ENCODE peak calls at places on chromosomes 16 and 17, in five cellular contexts. V is effector memory CD4-positive, alpha-beta T cell; U is lower lobe of right lung; B is AG04450; H is tibial artery. Q is an unnamed sample. For H3K9me3, the result is how much of the 10 kb centered on the place peaks cover.

GRCh38 chr16:53865492-53865863 is 161.5 kb downstream of the FTO start:
- DNase-seq in H (no peak), U (no peak), V (no peak), B (no peak), Q (no peak)

GRCh38 chr17:51258756-51259573 is 884 bp downstream of the MBTD1 start:
- DNase-seq in V (no peak), B (no peak), U (no peak), H (no peak), Q (no peak)

GRCh38 chr17:60381958-60382357 is 10.0 kb downstream of the USP32 start:
- DNase-seq in H (no peak), V (no peak), B (no peak), U (no peak), Q (no peak)

GRCh38 chr16:61820398-61820797 is 215.8 kb downstream of the CDH8 start:
- DNase-seq in B (no peak), V (no peak), U (no peak), H (no peak), Q (no peak)

GRCh38 chr17:27481327-27481726 is 25.1 kb downstream of the KSR1 start:
- DNase-seq in B (no peak), U (no peak), V (peak), H (no peak), Q (peak)

GRCh38 chr17:38743556-38744171 is 4.5 kb downstream of the PCGF2 start:
- DNase-seq in V (no peak), U (no peak), B (no peak), H (no peak), Q (no peak)

GRCh38 chr17:81025756-81026155 is 9.2 kb upstream of the BAIAP2 start:
- DNase-seq in U (peak), B (no peak), H (no peak), V (no peak), Q (no peak)

GRCh38 chr17:77831497-77832179 is 126.9 kb upstream of the TNRC6C start:
- DNase-seq in V (no peak), H (peak), B (peak), U (peak), Q (no peak)

GRCh38 chr17:62090021-62090824 is 25.1 kb upstream of the MED13 start:
- DNase-seq in U (no peak), V (no peak), H (no peak), B (no peak), Q (no peak)

GRCh38 chr16:86355114-86355513 is 155.2 kb upstream of the FOXF1 start:
- DNase-seq in B (no peak), V (no peak), U (no peak), H (no peak), Q (no peak)

GRCh38 chr16:19967561-19967960 is 82.9 kb upstream of the GPRC5B start:
- DNase-seq in H (no peak), B (no peak), V (no peak), U (no peak), Q (no peak)

GRCh38 chr16:4431023-4431422 is 5.4 kb downstream of the DNAJA3 start:
- DNase-seq in V (no peak), B (no peak), H (no peak), U (no peak), Q (no peak)

GRCh38 chr17:81551458-81552243 is 502 bp downstream of the FAAP100 start:
- DNase-seq in V (no peak), U (no peak), H (peak), B (no peak), Q (no peak)

GRCh38 chr17:10276436-10276835 is 78.0 kb upstream of the GAS7 start:
- DNase-seq in B (no peak), U (no peak), V (no peak), H (no peak), Q (no peak)

GRCh38 chr17:58755577-58756245 is at the start of gene PPM1E:
- DNase-seq in V (no peak), B (no peak), U (peak), H (no peak), Q (no peak)

GRCh38 chr16:78421244-78421661 is 321.8 kb downstream of the WWOX start:
- DNase-seq in H (no peak), U (no peak), B (no peak), V (no peak), Q (no peak)

GRCh38 chr16:51666821-51667220 is 515.8 kb upstream of the SALL1 start:
- DNase-seq in H (no peak), U (no peak), V (no peak), B (no peak), Q (no peak)

GRCh38 chr17:3539881-3540540 is 17.6 kb downstream of the TRPV3 start:
- DNase-seq in U (no peak), B (no peak), V (no peak), H (no peak), Q (no peak)

GRCh38 chr17:17412331-17412730 is 64.5 kb upstream of the MED9 start:
- DNase-seq in U (no peak), H (no peak), V (no peak), B (no peak), Q (no peak)

GRCh38 chr17:40035162-40035559 is 19.0 kb downstream of the MED24 start:
- DNase-seq in H (no peak), V (no peak), U (no peak), B (no peak), Q (no peak)

GRCh38 chr16:85304337-85304736 is 192.1 kb upstream of the CIBAR2 start:
- DNase-seq in U (no peak), H (no peak), V (no peak), B (no peak), Q (no peak)

GRCh38 chr16:87115646-87116045 is 201.5 kb downstream of the C16orf95 start:
- DNase-seq in V (no peak), B (no peak), U (no peak), H (no peak), Q (no peak)

GRCh38 chr16:4646773-4647660 is 22.4 kb downstream of the MGRN1 start:
- DNase-seq in V (no peak), U (no peak), H (no peak), B (no peak), Q (no peak)

GRCh38 chr17:1168537-1169234 is 11.1 kb downstream of the ABR start:
- DNase-seq in U (no peak), H (no peak), B (no peak), V (no peak), Q (no peak)

GRCh38 chr16:53084736-53085538 is 30.1 kb downstream of the CHD9 start:
- DNase-seq in B (no peak), H (no peak), V (no peak), U (no peak), Q (no peak)

GRCh38 chr16:73047536-73048291 is at the start of gene ZFHX3:
- DNase-seq in B (no peak), V (peak), H (peak), U (peak), Q (no peak)

GRCh38 chr17:73165616-73166404 is 1.0 kb downstream of the SSTR2 start:
- DNase-seq in V (no peak), U (no peak), H (no peak), B (no peak), Q (no peak)

GRCh38 chr16:82972520-82972919 is 345.8 kb downstream of the CDH13 start:
- DNase-seq in U (no peak), B (no peak), V (no peak), H (no peak), Q (no peak)

DNA sequence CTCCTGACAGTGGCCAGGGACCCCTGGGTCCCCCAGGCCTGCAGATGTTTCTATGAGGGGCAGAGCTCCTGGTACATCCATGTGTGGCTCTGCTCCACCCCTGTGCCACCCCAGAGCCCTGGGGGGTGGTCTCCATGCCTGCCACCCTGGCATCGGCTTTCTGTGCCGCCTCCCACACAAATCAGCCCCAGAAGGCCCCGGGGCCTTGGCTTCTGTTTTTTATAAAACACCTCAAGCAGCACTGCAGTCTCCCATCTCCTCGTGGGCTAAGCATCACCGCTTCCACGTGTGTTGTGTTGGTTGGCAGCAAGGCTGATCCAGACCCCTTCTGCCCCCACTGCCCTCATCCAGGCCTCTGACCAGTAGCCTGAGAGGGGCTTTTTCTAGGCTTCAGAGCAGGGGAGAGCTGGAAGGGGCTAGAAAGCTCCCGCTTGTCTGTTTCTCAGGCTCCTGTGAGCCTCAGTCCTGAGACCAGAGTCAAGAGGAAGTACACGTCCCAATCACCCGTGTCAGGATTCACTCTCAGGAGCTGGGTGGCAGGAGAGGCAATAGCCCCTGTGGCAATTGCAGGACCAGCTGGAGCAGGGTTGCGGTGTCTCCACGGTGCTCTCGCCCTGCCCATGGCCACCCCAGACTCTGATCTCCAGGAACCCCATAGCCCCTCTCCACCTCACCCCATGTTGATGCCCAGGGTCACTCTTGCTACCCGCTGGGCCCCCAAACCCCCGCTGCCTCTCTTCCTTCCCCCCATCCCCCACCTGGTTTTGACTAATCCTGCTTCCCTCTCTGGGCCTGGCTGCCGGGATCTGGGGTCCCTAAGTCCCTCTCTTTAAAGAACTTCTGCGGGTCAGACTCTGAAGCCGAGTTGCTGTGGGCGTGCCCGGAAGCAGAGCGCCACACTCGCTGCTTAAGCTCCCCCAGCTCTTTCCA is 25.1 kb downstream of the C1QTNF1 start:
- DNase-seq in V (no peak), H (no peak), B (no peak), U (no peak), Q (no peak)
- H3K9me3 ChIP-seq in V (under half), H (under half), B (under half), U (under half), Q (under half)

DNA sequence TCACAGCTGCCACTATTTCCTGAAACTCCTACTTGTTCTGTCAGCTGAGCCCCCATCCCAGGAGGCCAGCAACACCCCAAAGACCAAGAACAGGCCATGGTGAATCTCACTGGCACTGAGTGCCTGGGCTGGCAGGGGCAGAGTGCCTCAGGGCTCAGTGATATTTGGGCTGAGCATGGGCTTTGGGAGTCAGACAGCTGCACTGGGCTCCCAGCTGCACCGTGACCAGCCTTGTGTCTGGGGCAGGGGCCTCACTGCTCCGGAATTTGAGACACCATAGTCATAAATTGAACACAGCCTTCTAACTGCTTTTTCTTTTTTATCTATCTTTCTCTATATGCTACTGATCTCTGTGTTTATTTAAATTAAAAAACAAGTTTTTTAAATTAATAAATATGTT is 1744.2 kb downstream of the TP53TG3F start:
- DNase-seq in B (no peak), V (no peak), H (no peak), U (no peak), Q (no peak)
- H3K9me3 ChIP-seq in B (half or more), V (under half), H (under half), U (under half), Q (under half)

GRCh38 chr17:83198366-83199341 is 119.2 kb downstream of the METRNL start:
- DNase-seq in B (no peak), U (peak), H (peak), V (no peak), Q (peak)
- H3K9me3 ChIP-seq in B (under half), U (under half), H (under half), V (under half), Q (under half)

GRCh38 chr17:32161029-32161428 is 18.7 kb downstream of the RHOT1 start:
- DNase-seq in U (no peak), V (no peak), H (no peak), B (no peak), Q (no peak)
- H3K9me3 ChIP-seq in U (under half), V (under half), H (under half), B (under half), Q (under half)

DNA sequence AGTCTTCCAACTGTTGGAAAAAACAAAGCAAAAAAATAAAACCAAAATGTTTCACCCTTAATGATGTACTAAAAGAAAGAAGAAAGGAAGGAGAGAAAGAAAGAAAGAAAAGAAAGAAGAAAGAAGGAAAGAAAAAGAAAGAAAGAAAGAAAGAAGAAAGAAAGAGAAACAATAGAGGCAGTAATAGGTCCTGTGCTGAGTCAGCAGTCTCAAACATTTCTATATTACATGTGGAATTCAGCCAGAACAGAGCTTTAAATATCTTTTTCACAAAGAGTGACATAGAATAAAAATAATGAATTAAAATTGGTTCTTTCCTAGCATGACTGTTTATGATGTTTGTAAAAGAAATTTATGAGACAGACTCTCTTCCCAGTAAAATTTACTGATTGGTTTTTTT is 1135.3 kb upstream of the CDH8 start:
- DNase-seq in U (no peak), H (no peak), V (no peak), B (no peak), Q (no peak)
- H3K9me3 ChIP-seq in U (under half), H (under half), V (under half), B (under half), Q (under half)

DNA sequence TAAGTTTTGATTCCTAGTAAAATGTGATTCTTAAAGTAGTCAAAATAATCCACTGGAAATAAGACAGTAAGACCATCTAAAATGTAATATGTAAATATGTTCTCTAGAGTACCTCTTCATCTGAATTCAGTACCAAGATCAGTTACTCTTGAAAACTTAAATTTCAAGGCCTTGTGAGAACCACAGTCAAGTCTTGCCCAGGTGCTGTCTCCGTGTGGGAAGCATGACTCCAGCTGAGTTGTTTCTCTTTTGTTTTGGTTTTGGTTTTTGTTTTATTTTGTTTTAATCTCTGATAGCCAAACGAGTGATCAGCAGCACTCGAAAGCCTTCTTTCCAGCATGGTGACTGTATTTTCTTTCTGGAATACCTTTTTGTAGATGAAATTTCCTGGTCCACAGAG is 907.0 kb downstream of the KCNJ18 start:
- DNase-seq in U (no peak), B (no peak), V (no peak), H (no peak), Q (no peak)
- H3K9me3 ChIP-seq in U (under half), B (under half), V (under half), H (under half), Q (under half)

DNA sequence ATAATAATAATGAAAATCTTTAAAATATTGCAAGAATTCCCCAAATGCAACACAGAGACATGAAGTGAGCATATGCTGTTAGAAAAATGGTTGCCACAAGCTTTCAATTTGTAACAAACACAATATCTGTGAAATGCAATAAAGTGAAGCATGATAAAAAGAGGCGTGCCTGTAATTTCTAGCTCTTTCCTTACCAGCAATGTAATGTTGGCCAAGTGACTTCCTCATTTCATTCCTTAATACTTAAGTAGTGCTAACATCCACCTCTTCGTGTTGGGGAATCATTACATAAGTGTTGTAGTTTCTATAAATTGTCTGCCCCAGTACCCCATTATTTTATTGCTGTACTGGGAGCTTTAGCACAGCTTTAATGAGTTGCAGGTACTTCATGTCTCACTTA is 1192.0 kb upstream of the CDH8 start:
- DNase-seq in B (no peak), H (no peak), V (no peak), U (no peak), Q (no peak)
- H3K9me3 ChIP-seq in B (under half), H (under half), V (under half), U (under half), Q (under half)

DNA sequence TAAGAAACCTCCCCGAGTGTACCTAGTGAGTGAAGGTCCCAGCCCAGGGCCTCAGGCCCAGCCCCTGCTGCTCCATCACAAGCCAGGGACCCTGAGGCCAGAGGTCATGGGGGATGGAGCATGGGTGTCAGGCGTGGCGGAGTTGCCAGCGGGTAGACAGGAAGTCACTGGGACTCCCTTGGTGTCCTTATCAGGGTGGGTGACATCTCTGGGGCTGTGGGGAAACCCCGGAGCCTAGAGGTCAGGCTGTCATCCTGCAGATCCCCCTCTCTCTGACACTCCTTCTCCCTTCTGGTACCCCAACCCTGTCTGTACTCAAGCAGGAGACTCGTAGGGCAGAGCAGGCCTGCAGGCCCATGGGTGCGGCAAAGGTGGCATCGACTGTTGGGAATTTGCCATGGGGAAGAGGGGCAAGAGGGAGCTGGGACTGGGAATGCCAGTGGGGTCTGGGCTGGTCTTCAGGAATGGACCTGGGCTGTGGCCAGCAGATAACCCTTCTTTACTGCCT is 10.8 kb upstream of the ADGRG1 start:
- DNase-seq in B (no peak), H (peak), U (no peak), V (no peak), Q (no peak)
- H3K9me3 ChIP-seq in B (under half), H (under half), U (under half), V (under half), Q (under half)

DNA sequence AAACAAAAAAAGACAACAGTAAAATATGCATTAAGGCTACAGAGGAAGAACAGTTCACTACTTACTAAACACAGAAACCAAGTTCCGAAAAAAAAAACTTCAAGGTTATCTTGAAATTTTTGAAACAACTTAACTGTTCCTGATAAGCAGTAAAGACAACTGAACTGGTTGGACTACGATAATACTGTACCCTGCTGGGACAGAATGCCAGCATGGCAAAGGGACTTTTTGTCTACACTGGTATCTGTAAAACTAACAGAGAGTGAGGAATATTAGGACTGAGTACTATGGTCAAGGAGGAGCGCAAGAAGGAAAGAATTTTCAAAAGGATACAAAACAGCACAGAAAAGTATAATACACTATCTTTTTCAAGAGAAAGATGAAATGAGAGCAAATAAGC is 19.8 kb downstream of the SETD6 start:
- DNase-seq in U (no peak), B (no peak), H (no peak), V (no peak), Q (no peak)
- H3K9me3 ChIP-seq in U (under half), B (under half), H (under half), V (under half), Q (under half)